ENCODE peak calls at places on chromosomes 13 and 19, in six cellular contexts. B is HL-60, C is GM23248, J is coronary artery, R is HepG2, P is WERI-Rb-1. A is an unnamed sample.
A peak's percentile ranks its signal among the peaks of the same experiment; 100 is the strongest.

GRCh38 chr13:66933994-66934393 is 296.1 kb downstream of the PCDH9 start:
- DNase-seq in C (peak; percentile 2), P (no peak), B (no peak), J (no peak), R (no peak), A (no peak)

GRCh38 chr13:34250151-34250550 is 432.2 kb downstream of the RFC3 start:
- DNase-seq in C (no peak), P (no peak), J (no peak), B (no peak), R (no peak), A (no peak)

GRCh38 chr13:65940720-65941119 is 1289.4 kb downstream of the PCDH9 start:
- DNase-seq in P (no peak), R (no peak), J (no peak), B (no peak), C (no peak), A (no peak)

GRCh38 chr19:52188822-52189744 is 769 bp upstream of the PPP2R1A start:
- DNase-seq in P (no peak), C (peak; percentile 75), B (no peak), R (no peak), J (no peak), A (no peak)

GRCh38 chr13:27619711-27620376 is 485 bp downstream of the LNX2 start:
- DNase-seq in P (peak; percentile 54), R (peak; percentile 7), B (peak; percentile 56), C (peak; percentile 76), J (no peak), A (no peak)

GRCh38 chr19:3480383-3481091 is at the start of gene SMIM24:
- DNase-seq in B (no peak), P (no peak), R (peak; percentile 73), J (no peak), C (no peak), A (peak; percentile 84)

GRCh38 chr13:67230774-67231480 is 791 bp upstream of the PCDH9 start:
- DNase-seq in C (peak; percentile 72), R (peak; percentile 9), J (peak; percentile 78), P (peak; percentile 32), B (peak; percentile 20), A (peak; percentile 64)

GRCh38 chr13:76620036-76620435 is 266.2 kb downstream of the KCTD12 start:
- DNase-seq in J (no peak), B (no peak), C (no peak), R (no peak), P (no peak), A (no peak)

GRCh38 chr13:111632906-111633305 is 312.5 kb downstream of the TEX29 start:
- DNase-seq in P (no peak), B (no peak), R (no peak), J (peak; percentile 46), C (no peak), A (peak; percentile 84)

GRCh38 chr13:63190742-63191141 is 1775.1 kb upstream of the PCDH20 start:
- DNase-seq in B (no peak), R (no peak), C (peak; percentile 55), P (no peak), J (no peak), A (no peak)

GRCh38 chr13:72390909-72391308 is 336.5 kb downstream of the MZT1 start:
- DNase-seq in R (peak; percentile 10), J (no peak), B (no peak), C (no peak), P (no peak), A (no peak)

GRCh38 chr13:108266316-108266936 is 3.1 kb upstream of the TNFSF13B start:
- DNase-seq in P (no peak), J (no peak), R (no peak), B (peak; percentile 61), C (no peak), A (no peak)

GRCh38 chr19:35049456-35049855 is 7.9 kb downstream of the HPN start:
- DNase-seq in B (no peak), P (no peak), R (no peak), C (peak; percentile 16), J (no peak), A (no peak)

GRCh38 chr19:11480081-11480926 is 542 bp downstream of the ELAVL3 start:
- DNase-seq in B (no peak), P (no peak), R (no peak), J (no peak), C (no peak), A (peak; percentile 77)

GRCh38 chr19:18223860-18224524 is 2.2 kb downstream of the PDE4C start:
- DNase-seq in R (peak; percentile 63), C (no peak), P (peak; percentile 73), J (no peak), B (no peak), A (peak; percentile 98)

GRCh38 chr19:11378319-11379189 is 4.1 kb downstream of the SWSAP1 start:
- DNase-seq in C (peak; percentile 93), B (peak; percentile 42), R (peak; percentile 48), P (peak; percentile 80), J (peak; percentile 79), A (peak; percentile 85)

GRCh38 chr13:102770435-102770834 is 3.2 kb downstream of the TEX30 start:
- DNase-seq in J (no peak), R (peak; percentile 87), B (no peak), P (no peak), C (no peak), A (no peak)

GRCh38 chr19:32599736-32600157 is 18.8 kb downstream of the PDCD5 start:
- DNase-seq in P (peak; percentile 35), B (peak; percentile 46), C (peak; percentile 75), R (peak; percentile 57), J (no peak), A (peak; percentile 70)

GRCh38 chr19:43540381-43540780 is 7.4 kb downstream of the ZNF575 start:
- DNase-seq in R (no peak), B (no peak), J (no peak), C (no peak), P (no peak), A (no peak)

GRCh38 chr19:17779281-17779930 is 15.5 kb upstream of the B3GNT3 start:
- DNase-seq in C (peak; percentile 62), B (peak; percentile 78), R (no peak), J (no peak), P (peak; percentile 50), A (peak; percentile 96)

GRCh38 chr19:13033819-13034611 is 38.7 kb downstream of the NFIX start:
- DNase-seq in R (peak; percentile 55), B (peak; percentile 63), C (peak; percentile 82), J (no peak), P (peak; percentile 69), A (peak; percentile 92)

GRCh38 chr19:32691952-32692726 is 518 bp downstream of the NUDT19 start:
- DNase-seq in P (peak; percentile 46), R (no peak), C (peak; percentile 86), J (peak; percentile 79), B (peak; percentile 77), A (peak; percentile 84)

GRCh38 chr13:112060431-112060830 is 6.5 kb upstream of the SOX1 start:
- DNase-seq in R (no peak), J (no peak), P (no peak), B (no peak), C (no peak), A (no peak)

GRCh38 chr13:50882816-50883215 is 26.8 kb upstream of the RNASEH2B start:
- DNase-seq in R (no peak), J (no peak), B (peak; percentile 80), P (no peak), C (no peak), A (no peak)
- H3K4me3 ChIP-seq in R (no peak overlapping the region), J (no peak overlapping the region), B (no peak overlapping the region), P (no peak overlapping the region), C (no peak overlapping the region), A (no peak overlapping the region)

DNA sequence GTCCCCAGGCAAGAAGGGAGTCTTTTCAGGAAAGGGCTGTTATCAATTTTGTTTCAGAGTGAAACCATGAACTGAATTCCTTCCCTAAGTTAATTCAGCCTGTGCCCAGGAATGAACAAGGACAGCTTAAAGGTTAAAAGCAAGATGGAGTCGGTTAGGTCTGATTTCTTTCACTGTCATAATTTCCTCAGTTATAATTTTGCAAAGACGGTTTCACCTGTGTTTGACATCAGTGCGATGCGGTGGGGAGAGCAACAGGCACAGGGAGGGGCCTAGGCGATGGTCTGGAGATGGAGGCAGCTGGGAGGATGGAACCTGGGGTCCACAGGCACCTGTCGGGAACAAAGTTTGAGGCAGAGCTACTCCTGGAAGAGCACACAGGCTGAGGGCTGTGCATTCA is 5.9 kb upstream of the ZNF552 start:
- DNase-seq in C (no peak), P (no peak), J (no peak), B (no peak), R (no peak), A (no peak)
- H3K4me3 ChIP-seq in C (peak overlapping the region; percentile 95), P (peak overlapping the region; percentile 99), J (peak overlapping the region; percentile 97), B (peak overlapping the region; percentile 99), R (peak overlapping the region; percentile 86), A (peak overlapping the region; percentile 83)

GRCh38 chr19:2064395-2064787 is 13.3 kb upstream of the MKNK2 start:
- DNase-seq in C (peak; percentile 41), R (no peak), P (no peak), B (no peak), J (no peak), A (no peak)

GRCh38 chr19:2061093-2061935 is 10.3 kb upstream of the MKNK2 start:
- DNase-seq in B (peak; percentile 99), P (peak; percentile 99), R (peak; percentile 97), J (peak; percentile 99), C (peak; percentile 100), A (peak; percentile 100)

GRCh38 chr19:2063824-2064223 is 12.8 kb upstream of the MKNK2 start:
- DNase-seq in C (no peak), P (no peak), J (no peak), B (no peak), R (no peak), A (no peak)

GRCh38 chr19:2061936-2062729 is 11.1 kb upstream of the MKNK2 start:
- DNase-seq in R (peak; percentile 33), P (no peak), B (no peak), J (peak; percentile 64), C (no peak), A (no peak)

DNA sequence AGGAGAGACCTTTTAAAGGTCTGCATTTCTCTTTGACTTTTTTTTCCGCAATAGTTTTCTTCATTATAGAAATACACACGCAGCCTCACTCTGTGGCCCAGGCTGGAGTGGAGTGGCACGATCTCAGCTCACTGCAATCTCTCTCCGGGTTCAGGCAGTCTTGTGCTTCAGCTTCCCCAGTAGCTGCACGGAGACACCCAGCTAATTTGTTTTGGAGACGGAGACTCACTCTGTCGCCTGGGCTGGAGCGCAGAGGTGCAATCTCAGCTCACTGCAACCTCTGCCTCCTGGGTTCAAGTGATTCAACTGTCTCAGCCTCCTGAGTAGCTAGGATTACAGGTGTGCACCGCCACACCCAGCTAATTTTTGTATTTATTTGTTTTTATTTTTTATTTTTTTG is 11.7 kb upstream of the MKNK2 start:
- DNase-seq in B (no peak), P (no peak), C (no peak), R (no peak), J (no peak), A (no peak)
- H3K4me3 ChIP-seq in B (no peak overlapping the region), P (no peak overlapping the region), C (no peak overlapping the region), R (peak overlapping the region; percentile 58), J (no peak overlapping the region), A (no peak overlapping the region)

DNA sequence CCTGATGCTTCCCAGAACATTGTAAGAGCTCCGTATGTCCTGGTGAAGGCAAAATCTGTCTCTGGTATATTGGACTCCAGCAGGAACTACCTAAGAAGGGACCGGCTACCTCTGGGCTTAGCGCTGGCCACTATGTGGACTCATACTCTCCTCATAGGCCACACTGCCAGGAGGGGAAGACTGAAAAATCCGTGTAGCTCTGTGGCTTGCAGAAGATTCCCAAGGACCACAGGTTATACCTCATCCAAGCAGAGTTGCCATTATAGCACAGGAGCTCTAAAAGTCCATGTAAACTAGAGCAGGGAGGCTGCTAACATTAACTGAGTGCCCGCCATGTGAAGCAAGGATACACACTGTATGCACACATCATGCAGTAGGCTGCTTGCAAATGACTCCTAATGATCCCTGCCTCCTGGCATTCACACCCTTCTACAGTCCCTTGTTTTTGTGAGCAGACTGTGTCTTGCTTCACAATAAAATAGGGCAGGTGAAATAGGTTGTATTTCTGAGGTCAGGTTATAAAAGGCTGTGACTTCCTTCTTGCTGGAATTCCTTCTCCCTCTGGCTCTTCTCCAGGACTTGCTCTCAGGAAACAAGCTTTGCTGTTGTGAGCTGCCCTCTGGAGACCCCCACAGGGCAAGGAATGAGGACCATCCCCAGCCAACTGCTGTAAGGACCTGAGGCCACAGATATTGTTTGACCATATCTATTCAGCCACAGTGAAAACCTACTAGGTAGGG is 192.6 kb upstream of the UBL3 start:
- DNase-seq in B (no peak), C (no peak), R (no peak), P (no peak), J (no peak), A (no peak)
- H3K4me3 ChIP-seq in B (no peak overlapping the region), C (no peak overlapping the region), R (no peak overlapping the region), P (no peak overlapping the region), J (no peak overlapping the region), A (no peak overlapping the region)

A was measured in H7.